ENCODE peak calls at places on chromosomes 6 and 20, in six cellular contexts. D is H9, M is neuronal stem cell, T is mesenchymal stem cell, S is H1, Z is IMR-90. H is an unnamed sample.

GRCh38 chr6:157649311-157650260 is 173.5 kb upstream of the SNX9 start:
- DNase-seq in T (no peak), D (no peak), M (no peak), S (no peak), Z (no peak), H (no peak)

GRCh38 chr6:111478064-111478476 is 4.9 kb downstream of the REV3L start:
- DNase-seq in M (no peak), D (no peak), T (peak; percentile 53), S (no peak), Z (peak; percentile 55), H (peak; percentile 6)

GRCh38 chr20:61387961-61388360 is 135.9 kb downstream of the CDH4 start:
- DNase-seq in T (no peak), M (no peak), S (no peak), Z (no peak), D (no peak), H (no peak)

GRCh38 chr6:37011656-37012378 is 6.4 kb downstream of the FGD2 start:
- DNase-seq in D (no peak), T (peak; percentile 68), Z (peak; percentile 79), S (no peak), M (no peak), H (peak; percentile 73)

GRCh38 chr6:6003334-6004146 is 3.2 kb downstream of the NRN1 start:
- DNase-seq in S (no peak), Z (no peak), T (no peak), M (no peak), D (peak; percentile 70), H (peak; percentile 49)

GRCh38 chr6:148497256-148497655 is 154.6 kb downstream of the SASH1 start:
- DNase-seq in M (no peak), Z (peak; percentile 75), S (no peak), D (no peak), T (peak; percentile 60), H (peak; percentile 17)

GRCh38 chr6:16450285-16450684 is 211.9 kb downstream of the GMPR start:
- DNase-seq in T (peak; percentile 91), D (no peak), Z (peak; percentile 98), S (no peak), M (no peak), H (peak; percentile 51)

GRCh38 chr6:43949451-43950110 is 177.7 kb downstream of the MRPL14 start:
- DNase-seq in D (peak; percentile 10), M (no peak), T (peak; percentile 50), Z (no peak), S (no peak), H (no peak)

GRCh38 chr6:30690403-30691207 is at the start of gene NRM:
- DNase-seq in D (peak; percentile 84), S (no peak), T (peak; percentile 94), Z (peak; percentile 87), M (peak; percentile 86), H (peak; percentile 92)

GRCh38 chr20:48015943-48016723 is 230.9 kb upstream of the SULF2 start:
- DNase-seq in M (no peak), S (no peak), Z (peak; percentile 82), T (peak; percentile 92), D (no peak), H (no peak)

GRCh38 chr6:169398342-169399105 is 144.9 kb upstream of the THBS2 start:
- DNase-seq in D (no peak), S (no peak), T (no peak), Z (no peak), M (no peak), H (no peak)

GRCh38 chr20:46152824-46153586 is 34.9 kb downstream of the CD40 start:
- DNase-seq in Z (no peak), D (no peak), M (no peak), T (no peak), S (no peak), H (no peak)

GRCh38 chr6:344816-345340 is 46.7 kb upstream of the IRF4 start:
- DNase-seq in Z (peak; percentile 53), S (no peak), D (no peak), M (no peak), T (peak; percentile 79), H (no peak)

GRCh38 chr20:61185841-61186601 is 66.0 kb upstream of the CDH4 start:
- DNase-seq in Z (peak; percentile 98), D (no peak), M (no peak), T (peak; percentile 98), S (no peak), H (peak; percentile 92)

GRCh38 chr6:5302995-5303622 is 41.8 kb downstream of the FARS2 start:
- DNase-seq in Z (peak; percentile 5), T (peak; percentile 30), S (no peak), D (peak; percentile 81), M (peak; percentile 12), H (peak; percentile 55)

GRCh38 chr6:14039038-14039437 is 78.5 kb upstream of the CD83 start:
- DNase-seq in T (no peak), Z (no peak), M (no peak), S (no peak), D (no peak), H (no peak)

GRCh38 chr6:139330271-139330670 is 38.5 kb upstream of the TXLNB start:
- DNase-seq in Z (no peak), T (no peak), D (no peak), S (no peak), M (no peak), H (peak; percentile 97)

GRCh38 chr6:3403244-3404154 is 53.4 kb downstream of the SLC22A23 start:
- DNase-seq in T (peak; percentile 18), M (no peak), D (peak; percentile 43), Z (no peak), S (no peak), H (no peak)

GRCh38 chr6:111427341-111428116 is 55.5 kb downstream of the REV3L start:
- DNase-seq in M (no peak), Z (peak; percentile 85), D (no peak), S (no peak), T (peak; percentile 91), H (no peak)

GRCh38 chr6:53043626-53044025 is 21.6 kb upstream of the FBXO9 start:
- DNase-seq in Z (peak; percentile 46), T (no peak), M (no peak), S (no peak), D (no peak), H (no peak)

GRCh38 chr6:53046274-53046673 is 18.9 kb upstream of the FBXO9 start:
- DNase-seq in T (no peak), S (no peak), D (no peak), M (no peak), Z (no peak), H (no peak)

GRCh38 chr6:53042112-53042511 is 23.1 kb upstream of the FBXO9 start:
- DNase-seq in T (peak; percentile 88), S (no peak), D (no peak), Z (peak; percentile 95), M (no peak), H (no peak)

GRCh38 chr6:53044572-53044971 is 20.6 kb upstream of the FBXO9 start:
- DNase-seq in S (no peak), T (no peak), M (no peak), Z (no peak), D (no peak), H (no peak)

DNA sequence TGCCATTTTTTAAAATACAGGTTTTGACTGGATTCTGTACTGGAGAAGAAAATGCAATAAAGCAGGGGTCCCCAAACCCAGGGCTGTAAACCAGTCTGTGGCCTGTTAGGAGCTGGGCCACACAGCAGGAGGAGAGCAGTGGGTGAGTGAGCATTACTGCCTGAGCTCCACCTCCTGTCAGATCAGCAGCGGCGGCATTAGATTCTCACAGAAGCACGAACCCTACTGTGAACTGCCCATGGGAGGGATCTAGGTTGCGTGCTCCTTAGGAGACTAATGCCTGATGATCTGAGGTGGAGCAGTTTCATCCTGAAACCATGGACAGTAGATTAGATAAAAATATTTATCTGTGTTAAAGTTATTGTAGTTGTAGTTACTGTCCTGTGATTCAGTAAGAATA is 21.1 kb upstream of the FBXO9 start:
- DNase-seq in M (no peak), Z (peak; percentile 72), D (peak; percentile 60), T (peak; percentile 75), S (no peak), H (no peak)
- H3K9ac ChIP-seq in M (no peak overlapping the region), Z (peak overlapping the region; percentile 21), D (no peak overlapping the region), T (peak overlapping the region; percentile 60), S (no peak overlapping the region), H (no peak overlapping the region)

GRCh38 chr6:106102034-106102433 is 15.9 kb downstream of the PRDM1 start:
- DNase-seq in T (no peak), M (no peak), S (no peak), D (no peak), Z (no peak), H (no peak)

GRCh38 chr6:106102967-106103727 is 17.0 kb downstream of the PRDM1 start:
- DNase-seq in M (no peak), T (peak; percentile 26), Z (no peak), D (no peak), S (no peak), H (no peak)

GRCh38 chr6:106104941-106105340 is 18.8 kb downstream of the PRDM1 start:
- DNase-seq in D (no peak), Z (no peak), T (no peak), S (no peak), M (no peak), H (no peak)

GRCh38 chr6:106104476-106104875 is 18.3 kb downstream of the PRDM1 start:
- DNase-seq in D (no peak), Z (no peak), M (no peak), S (no peak), T (no peak), H (no peak)

GRCh38 chr6:106103728-106104109 is 17.6 kb downstream of the PRDM1 start:
- DNase-seq in M (no peak), S (no peak), D (no peak), Z (no peak), T (no peak), H (no peak)
- H3K18ac ChIP-seq in M (no peak overlapping the region), S (no peak overlapping the region), D (no peak overlapping the region), Z (no peak overlapping the region), T (no peak overlapping the region), H (no peak overlapping the region)

DNA sequence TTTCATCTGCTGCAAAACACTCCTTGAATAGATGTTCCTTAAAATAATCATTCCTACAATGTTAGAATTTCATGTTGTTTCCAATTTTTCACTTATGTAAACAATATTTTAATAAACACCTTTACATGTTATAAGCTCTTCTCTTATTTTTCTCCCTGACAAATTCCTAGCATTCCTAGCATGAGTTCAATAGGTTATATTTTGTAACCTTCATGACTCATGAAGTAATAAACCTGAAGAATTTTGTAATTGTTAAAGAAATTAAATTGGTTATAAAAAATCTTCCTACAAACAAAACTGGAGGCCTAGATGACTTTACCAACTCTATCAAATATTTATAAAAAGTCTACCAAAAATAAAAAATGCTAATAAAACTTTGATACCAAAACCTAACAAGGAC is 66.3 kb downstream of the NT5E start:
- DNase-seq in T (no peak), Z (peak; percentile 17), D (no peak), M (no peak), S (no peak), H (no peak)
- H4K91ac ChIP-seq in T (no peak overlapping the region), Z (no peak overlapping the region), D (no peak overlapping the region), M (no peak overlapping the region), S (no peak overlapping the region), H (no peak overlapping the region)

DNA sequence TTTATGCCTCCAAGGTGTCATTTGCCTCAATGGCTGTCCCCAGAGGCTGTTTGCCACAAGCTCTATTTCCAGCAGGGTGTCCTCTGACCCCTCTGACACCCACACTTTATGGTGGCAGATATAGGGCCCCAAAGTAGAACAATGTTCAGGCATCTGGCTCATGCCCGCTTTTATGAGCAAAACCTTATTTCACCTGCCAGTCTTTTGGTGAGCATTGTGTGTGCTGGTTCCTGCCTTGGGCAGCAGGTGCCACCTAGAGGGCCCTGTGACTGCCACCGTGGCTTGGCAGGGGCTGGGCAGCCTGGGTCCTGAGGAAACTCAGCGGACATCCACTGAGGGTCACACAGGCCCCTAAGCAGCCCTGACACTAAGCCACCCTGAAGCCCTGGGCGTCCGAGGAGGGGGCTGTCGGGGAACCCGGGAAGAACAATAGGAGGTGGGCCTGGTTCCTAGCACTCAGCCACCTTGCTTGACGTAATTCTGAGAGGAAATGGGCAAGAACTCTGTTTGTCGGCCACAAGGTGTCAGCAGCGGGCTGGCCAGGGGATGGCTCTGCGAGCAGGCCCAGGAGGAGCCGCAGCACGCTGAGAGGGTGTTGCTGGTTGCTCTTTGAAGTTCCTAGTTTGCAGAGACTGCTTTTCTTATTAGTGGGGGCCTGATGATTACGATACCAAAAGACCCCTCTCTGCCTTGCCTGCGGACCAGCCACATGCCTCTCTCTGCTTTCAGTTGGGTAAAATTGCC is 148.9 kb downstream of the SCML4 start:
- DNase-seq in S (peak; percentile 73), M (peak; percentile 79), Z (peak; percentile 84), D (peak; percentile 92), T (peak; percentile 79), H (peak; percentile 84)
- H3K9ac ChIP-seq in S (peak overlapping the region; percentile 9), M (no peak overlapping the region), Z (no peak overlapping the region), D (no peak overlapping the region), T (peak overlapping the region; percentile 65), H (peak overlapping the region; percentile 59)